ENCODE peak calls at places on chromosomes 11 and 22, in six cellular contexts. Z is GM12892, C is HepG2, P is H1, M is K562, F is GM12878. S is an unnamed sample.

GRCh38 chr11:64090811-64091516 is 55.2 kb downstream of the FLRT1 start:
- DNase-seq in F (no peak), P (no peak), C (no peak), Z (no peak), M (peak; percentile 59), S (no peak)

GRCh38 chr11:45725776-45726606 is 60.6 kb upstream of the CHST1 start:
- DNase-seq in Z (no peak), M (no peak), P (no peak), C (no peak), F (no peak), S (no peak)

GRCh38 chr11:110984147-110984546 is 261.4 kb upstream of the POU2AF2 start:
- DNase-seq in Z (no peak), P (no peak), M (no peak), C (no peak), F (no peak), S (no peak)

GRCh38 chr11:83540112-83540675 is 254.0 kb upstream of the CCDC90B start:
- DNase-seq in F (no peak), Z (no peak), M (no peak), P (no peak), C (no peak), S (no peak)

GRCh38 chr22:28333106-28333505 is 346.5 kb downstream of the TTC28 start:
- DNase-seq in Z (no peak), C (no peak), P (no peak), F (no peak), M (no peak), S (no peak)

GRCh38 chr22:41290262-41291221 is 4.6 kb upstream of the RANGAP1 start:
- DNase-seq in F (no peak), P (peak; percentile 58), Z (no peak), C (peak; percentile 64), M (no peak), S (no peak)

GRCh38 chr11:78453140-78453935 is 35.7 kb upstream of the GAB2 start:
- DNase-seq in P (no peak), M (no peak), C (no peak), Z (no peak), F (no peak), S (no peak)

GRCh38 chr11:130675456-130675855 is 227.0 kb downstream of the ADAMTS15 start:
- DNase-seq in Z (no peak), F (no peak), P (no peak), C (no peak), M (no peak), S (no peak)

GRCh38 chr22:47196881-47197701 is 434.6 kb downstream of the TBC1D22A start:
- DNase-seq in Z (no peak), C (no peak), P (no peak), F (no peak), M (no peak), S (no peak)

GRCh38 chr11:106288057-106288456 is 210.6 kb downstream of the AASDHPPT start:
- DNase-seq in F (no peak), M (no peak), C (no peak), P (no peak), Z (no peak), S (no peak)

GRCh38 chr11:2890466-2891241 is 5.1 kb upstream of the CDKN1C start:
- DNase-seq in F (no peak), C (no peak), P (peak; percentile 52), Z (no peak), M (peak; percentile 84), S (no peak)

GRCh38 chr22:41030891-41031290 is 61.5 kb upstream of the EP300 start:
- DNase-seq in F (no peak), C (no peak), Z (no peak), M (no peak), P (no peak), S (no peak)

GRCh38 chr11:2426826-2427521 is 17.3 kb downstream of the TRPM5 start:
- DNase-seq in M (no peak), P (no peak), Z (no peak), C (no peak), F (no peak), S (no peak)

GRCh38 chr11:46903846-46904245 is 14.5 kb downstream of the LRP4 start:
- DNase-seq in P (no peak), C (no peak), M (no peak), Z (no peak), F (no peak), S (no peak)

GRCh38 chr11:62394825-62395538 is 23.9 kb upstream of the SCGB1A1 start:
- DNase-seq in P (peak; percentile 82), M (peak; percentile 57), C (peak; percentile 71), Z (no peak), F (peak; percentile 28), S (peak; percentile 58)

GRCh38 chr22:21451545-21452520 is 15.4 kb upstream of the TMEM191C start:
- DNase-seq in P (peak; percentile 39), C (no peak), Z (no peak), M (no peak), F (no peak), S (no peak)

GRCh38 chr11:9092846-9093778 is 1.7 kb upstream of the SCUBE2 start:
- DNase-seq in Z (no peak), M (no peak), C (no peak), F (no peak), P (no peak), S (no peak)

GRCh38 chr11:507727-508515 is 879 bp upstream of the RNH1 start:
- DNase-seq in C (no peak), Z (no peak), F (no peak), M (no peak), P (no peak), S (no peak)

GRCh38 chr11:67494371-67495233 is 10.6 kb downstream of the PITPNM1 start:
- DNase-seq in Z (peak; percentile 32), P (no peak), F (no peak), M (peak; percentile 42), C (no peak), S (peak; percentile 26)

GRCh38 chr22:20953668-20954500 is 13.2 kb upstream of the AIFM3 start:
- DNase-seq in F (no peak), P (no peak), Z (no peak), M (no peak), C (peak; percentile 67), S (no peak)

GRCh38 chr11:129319201-129319600 is 56.4 kb upstream of the BARX2 start:
- DNase-seq in Z (no peak), C (no peak), P (no peak), F (no peak), M (no peak), S (no peak)

DNA sequence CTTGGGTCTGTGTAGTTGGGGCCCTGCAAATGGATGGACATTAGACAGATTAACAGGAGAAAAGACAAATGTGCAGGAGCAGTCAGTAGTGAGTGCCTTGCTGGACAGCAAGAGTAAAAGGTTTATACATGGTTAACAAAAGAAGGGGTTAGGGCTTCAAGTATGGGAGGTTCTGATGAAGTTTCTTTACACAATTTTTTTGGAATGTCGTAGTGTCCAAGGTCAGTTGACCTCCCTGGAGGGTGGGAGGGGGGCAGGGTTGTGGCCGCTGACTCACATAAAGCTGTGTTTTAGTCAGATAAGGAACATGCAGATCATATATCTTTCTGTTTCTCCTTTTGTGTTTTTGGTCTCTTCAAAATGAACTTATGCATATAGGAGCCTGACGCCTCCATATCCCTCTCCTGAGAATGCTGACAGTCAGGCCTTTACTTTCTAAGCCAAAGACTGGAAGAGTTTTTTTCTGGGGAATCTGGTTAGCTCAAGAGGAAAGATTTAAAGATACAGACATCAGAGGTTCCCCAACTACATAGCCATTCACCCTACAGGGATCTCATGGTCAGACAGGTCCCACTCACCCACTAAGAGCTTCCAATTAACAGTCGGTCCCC is 134.3 kb downstream of the NECTIN1 start:
- DNase-seq in P (no peak), C (peak; percentile 23), M (peak; percentile 76), F (no peak), Z (no peak), S (no peak)
- TF ChIP-seq TAF1 in P (no peak), C (no peak), M (no peak), F (no peak), Z (no peak), S (no peak)

GRCh38 chr11:61161190-61162091 is at the start of gene VPS37C:
- DNase-seq in M (peak; percentile 98), P (peak; percentile 96), Z (peak; percentile 94), C (peak; percentile 69), F (peak; percentile 71), S (peak; percentile 89)
- TF ChIP-seq POLR2A in M (peak; percentile 90), P (peak; percentile 57), Z (peak; percentile 72), C (peak; percentile 30), F (peak; percentile 86), S (peak; percentile 75)

GRCh38 chr22:39380331-39380730 is 19.2 kb upstream of the TAB1 start:
- DNase-seq in C (no peak), P (no peak), Z (no peak), F (no peak), M (no peak), S (no peak)

GRCh38 chr22:39383841-39384625 is 15.5 kb upstream of the TAB1 start:
- DNase-seq in Z (no peak), M (no peak), C (no peak), F (no peak), P (no peak), S (no peak)

GRCh38 chr22:39382410-39382809 is 17.2 kb upstream of the TAB1 start:
- DNase-seq in P (no peak), F (peak; percentile 62), Z (peak; percentile 42), C (no peak), M (no peak), S (no peak)

GRCh38 chr22:39381930-39382329 is 17.6 kb upstream of the TAB1 start:
- DNase-seq in F (no peak), P (no peak), Z (no peak), M (no peak), C (no peak), S (no peak)

GRCh38 chr22:39381009-39381755 is 18.4 kb upstream of the TAB1 start:
- DNase-seq in C (no peak), P (no peak), M (no peak), F (no peak), Z (no peak), S (no peak)
- TF ChIP-seq TAF1 in C (no peak), P (no peak), M (no peak), F (no peak), Z (no peak), S (no peak)

DNA sequence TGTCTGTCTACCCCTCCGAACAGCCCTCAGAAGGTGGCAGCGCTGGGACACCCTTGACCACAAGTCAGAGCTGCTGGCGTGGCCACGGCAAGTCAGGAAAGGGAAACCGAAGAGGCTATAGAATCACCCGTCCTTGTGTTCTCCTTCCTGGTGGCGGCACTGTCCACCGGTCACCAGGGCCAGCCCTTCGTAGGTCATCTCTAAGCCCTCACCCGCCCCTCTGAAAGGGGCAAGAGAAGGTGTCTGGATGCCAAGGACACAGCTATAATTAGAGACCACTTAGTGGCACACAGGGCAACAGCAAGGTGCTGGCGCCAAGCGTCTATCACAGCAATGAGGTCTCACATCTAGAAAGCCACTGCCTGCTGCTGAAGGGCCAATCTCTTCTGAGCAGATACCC is 320.9 kb downstream of the SHANK2 start:
- DNase-seq in Z (no peak), M (no peak), F (no peak), C (no peak), P (no peak), S (no peak)
- TF ChIP-seq POLR2A in Z (no peak), M (no peak), F (no peak), C (no peak), P (no peak), S (no peak)

S was measured in GM12891.